ENCODE peak calls at places on chromosomes 2 and 18, in six cellular contexts. One of them, this sample, is unnamed.
A peak's percentile ranks its signal among the peaks of the same experiment; 100 is the strongest.

GRCh38 chr18:51447943-51448342 is 250.5 kb upstream of the MEX3C start:
- DNase-seq in pancreas: peak; percentile 16
- DNase-seq in stomach: no peak
- DNase-seq in PC-3: no peak
- DNase-seq in sigmoid colon: no peak
- DNase-seq in psoas muscle: no peak
- DNase-seq in this sample: no peak

GRCh38 chr18:57834616-57835015 is 31.5 kb upstream of the ATP8B1 start:
- DNase-seq in stomach: no peak
- DNase-seq in psoas muscle: no peak
- DNase-seq in PC-3: no peak
- DNase-seq in sigmoid colon: no peak
- DNase-seq in pancreas: no peak
- DNase-seq in this sample: no peak

GRCh38 chr2:43226558-43226954 is at the start of gene ZFP36L2:
- DNase-seq in sigmoid colon: peak; percentile 98
- DNase-seq in pancreas: peak; percentile 97
- DNase-seq in stomach: peak; percentile 97
- DNase-seq in psoas muscle: peak; percentile 97
- DNase-seq in PC-3: peak; percentile 98
- DNase-seq in this sample: peak; percentile 96

GRCh38 chr18:52228158-52228557 is 111.8 kb upstream of the DCC start:
- DNase-seq in PC-3: no peak
- DNase-seq in psoas muscle: no peak
- DNase-seq in sigmoid colon: no peak
- DNase-seq in stomach: no peak
- DNase-seq in pancreas: no peak
- DNase-seq in this sample: no peak

GRCh38 chr2:74481961-74482800 is 617 bp downstream of the CCDC142 start:
- DNase-seq in stomach: no peak
- DNase-seq in PC-3: peak; percentile 37
- DNase-seq in pancreas: no peak
- DNase-seq in sigmoid colon: no peak
- DNase-seq in psoas muscle: no peak
- DNase-seq in this sample: peak; percentile 52

GRCh38 chr2:210795506-210795905 is 239.1 kb downstream of the CPS1 start:
- DNase-seq in PC-3: no peak
- DNase-seq in sigmoid colon: no peak
- DNase-seq in stomach: no peak
- DNase-seq in pancreas: no peak
- DNase-seq in psoas muscle: no peak
- DNase-seq in this sample: no peak

GRCh38 chr2:238865015-238865719 is 17.3 kb downstream of the TWIST2 start:
- DNase-seq in pancreas: no peak
- DNase-seq in psoas muscle: no peak
- DNase-seq in sigmoid colon: no peak
- DNase-seq in stomach: no peak
- DNase-seq in PC-3: no peak
- DNase-seq in this sample: no peak

GRCh38 chr2:128435576-128436497 is 117.2 kb upstream of the HS6ST1 start:
- DNase-seq in PC-3: no peak
- DNase-seq in pancreas: peak; percentile 10
- DNase-seq in sigmoid colon: peak; percentile 49
- DNase-seq in psoas muscle: no peak
- DNase-seq in stomach: peak; percentile 23
- DNase-seq in this sample: peak; percentile 56

GRCh38 chr2:200811336-200812121 is at the start of gene BZW1:
- DNase-seq in sigmoid colon: peak; percentile 99
- DNase-seq in stomach: peak; percentile 96
- DNase-seq in pancreas: peak; percentile 98
- DNase-seq in PC-3: peak; percentile 97
- DNase-seq in psoas muscle: peak; percentile 95
- DNase-seq in this sample: peak; percentile 98

GRCh38 chr2:140696449-140696848 is 1434.4 kb downstream of the LRP1B start:
- DNase-seq in pancreas: no peak
- DNase-seq in stomach: no peak
- DNase-seq in psoas muscle: no peak
- DNase-seq in sigmoid colon: no peak
- DNase-seq in PC-3: peak; percentile 50
- DNase-seq in this sample: no peak

DNA sequence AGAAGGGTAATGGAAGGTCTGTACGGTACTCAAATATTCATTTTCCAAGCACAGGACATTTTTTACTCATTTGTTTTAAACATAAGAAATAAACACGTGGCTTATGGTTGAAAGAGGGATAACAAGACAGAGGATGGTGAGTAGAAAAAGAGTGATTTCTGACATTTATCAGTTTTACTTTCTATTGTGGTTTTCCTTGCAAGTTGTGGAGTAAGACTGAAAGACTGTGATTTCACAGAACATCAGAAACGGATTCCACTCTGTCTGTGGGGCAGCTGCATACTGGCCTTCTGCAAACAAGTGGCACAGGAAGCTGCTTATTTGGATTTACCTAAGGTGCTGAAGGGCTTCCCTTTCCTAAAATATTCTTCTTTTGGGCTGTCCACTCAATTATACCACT is 122.2 kb upstream of the ITGB6 start:
- DNase-seq in sigmoid colon: no peak
- DNase-seq in psoas muscle: no peak
- DNase-seq in pancreas: no peak
- DNase-seq in stomach: no peak
- DNase-seq in PC-3: no peak
- DNase-seq in this sample: no peak
- H3K4me1 ChIP-seq in sigmoid colon: no peaks in the 10 kb centered on the region
- H3K4me1 ChIP-seq in psoas muscle: peaks cover 45% of the 10 kb centered on the region
- H3K4me1 ChIP-seq in pancreas: no peaks in the 10 kb centered on the region
- H3K4me1 ChIP-seq in stomach: peaks cover 6% of the 10 kb centered on the region
- H3K4me1 ChIP-seq in PC-3: peaks cover 6% of the 10 kb centered on the region
- H3K4me1 ChIP-seq in this sample: no peaks in the 10 kb centered on the region

GRCh38 chr2:176413786-176414185 is 144.5 kb downstream of the MTX2 start:
- DNase-seq in psoas muscle: no peak
- DNase-seq in pancreas: no peak
- DNase-seq in sigmoid colon: no peak
- DNase-seq in stomach: no peak
- DNase-seq in PC-3: peak; percentile 1
- DNase-seq in this sample: no peak

GRCh38 chr2:176415156-176415870 is 146.1 kb downstream of the MTX2 start:
- DNase-seq in pancreas: no peak
- DNase-seq in psoas muscle: no peak
- DNase-seq in PC-3: peak; percentile 0
- DNase-seq in stomach: no peak
- DNase-seq in sigmoid colon: no peak
- DNase-seq in this sample: peak; percentile 83

GRCh38 chr2:176418768-176419167 is 149.5 kb downstream of the MTX2 start:
- DNase-seq in stomach: no peak
- DNase-seq in pancreas: no peak
- DNase-seq in sigmoid colon: no peak
- DNase-seq in psoas muscle: no peak
- DNase-seq in PC-3: peak; percentile 1
- DNase-seq in this sample: no peak

GRCh38 chr2:176414641-176415040 is 145.4 kb downstream of the MTX2 start:
- DNase-seq in sigmoid colon: no peak
- DNase-seq in stomach: no peak
- DNase-seq in PC-3: peak; percentile 5
- DNase-seq in pancreas: no peak
- DNase-seq in psoas muscle: no peak
- DNase-seq in this sample: no peak

GRCh38 chr2:176415946-176416499 is 146.8 kb downstream of the MTX2 start:
- DNase-seq in psoas muscle: no peak
- DNase-seq in sigmoid colon: no peak
- DNase-seq in PC-3: peak; percentile 1
- DNase-seq in pancreas: no peak
- DNase-seq in stomach: no peak
- DNase-seq in this sample: peak; percentile 53
- H3K27ac ChIP-seq in psoas muscle: no peak overlapping the region
- H3K27ac ChIP-seq in sigmoid colon: no peak overlapping the region
- H3K27ac ChIP-seq in PC-3: no peak overlapping the region
- H3K27ac ChIP-seq in pancreas: no peak overlapping the region
- H3K27ac ChIP-seq in stomach: no peak overlapping the region
- H3K27ac ChIP-seq in this sample: peak overlapping the region; percentile 53

DNA sequence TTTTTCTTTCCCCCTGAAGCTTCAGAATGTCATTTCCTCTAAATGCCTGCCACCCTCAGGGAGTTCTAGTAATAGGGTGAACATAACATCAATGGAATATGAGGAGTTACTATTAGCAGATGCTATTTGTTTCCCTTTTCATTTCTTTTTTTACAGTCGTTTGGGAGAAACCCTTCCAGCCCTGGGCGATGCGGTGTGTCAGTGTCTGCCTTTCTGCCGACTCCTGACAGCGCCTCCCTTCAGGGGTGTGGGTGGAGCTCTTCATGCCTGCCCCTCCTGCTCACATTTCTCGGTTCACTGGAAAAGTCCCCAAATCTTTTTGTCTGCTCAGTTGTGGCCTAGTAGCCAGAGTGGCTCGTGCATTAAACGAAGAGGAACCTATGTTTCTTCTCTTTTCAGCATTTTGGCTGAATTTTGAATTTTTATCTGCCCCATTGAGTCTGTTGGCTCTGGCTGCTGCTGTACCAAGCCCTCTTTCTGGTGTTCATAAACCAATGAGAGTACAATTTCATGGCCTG is 72.3 kb downstream of the FMNL2 start:
- DNase-seq in PC-3: no peak
- DNase-seq in psoas muscle: peak; percentile 41
- DNase-seq in stomach: no peak
- DNase-seq in sigmoid colon: peak; percentile 73
- DNase-seq in pancreas: peak; percentile 34
- DNase-seq in this sample: no peak
- H3K4me1 ChIP-seq in PC-3: peaks cover 22% of the 10 kb centered on the region
- H3K4me1 ChIP-seq in psoas muscle: peaks cover 70% of the 10 kb centered on the region
- H3K4me1 ChIP-seq in stomach: peaks cover 49% of the 10 kb centered on the region
- H3K4me1 ChIP-seq in sigmoid colon: no peaks in the 10 kb centered on the region
- H3K4me1 ChIP-seq in pancreas: peaks cover 21% of the 10 kb centered on the region
- H3K4me1 ChIP-seq in this sample: peaks cover 5% of the 10 kb centered on the region

DNA sequence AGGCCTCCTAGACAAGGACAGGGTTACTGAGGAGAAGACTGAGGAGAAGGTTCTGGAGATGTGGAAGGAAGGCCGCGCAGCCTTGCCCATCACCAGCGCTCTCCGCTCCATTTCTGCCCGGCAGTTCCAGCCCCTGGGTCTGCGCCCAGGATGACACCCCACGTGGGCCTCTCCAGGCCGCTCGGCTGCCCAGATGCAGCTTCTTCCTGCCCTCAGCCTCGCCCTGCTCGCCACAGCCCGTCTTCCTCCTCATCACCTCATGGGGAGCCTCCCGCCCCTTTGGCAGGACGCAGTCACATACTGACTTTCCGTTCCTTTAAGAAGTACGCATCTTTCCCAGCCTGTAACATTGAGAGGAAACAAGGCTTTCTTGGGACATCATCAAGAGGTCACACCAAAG is 37.1 kb downstream of the SNTG2 start:
- DNase-seq in PC-3: no peak
- DNase-seq in pancreas: no peak
- DNase-seq in stomach: no peak
- DNase-seq in sigmoid colon: no peak
- DNase-seq in psoas muscle: no peak
- DNase-seq in this sample: no peak
- H3K27ac ChIP-seq in PC-3: no peak overlapping the region
- H3K27ac ChIP-seq in pancreas: no peak overlapping the region
- H3K27ac ChIP-seq in stomach: no peak overlapping the region
- H3K27ac ChIP-seq in sigmoid colon: no peak overlapping the region
- H3K27ac ChIP-seq in psoas muscle: no peak overlapping the region
- H3K27ac ChIP-seq in this sample: no peak overlapping the region